ENCODE peak calls at places on chromosomes 16 and 17, in seven cellular contexts. T is Right ventricle myocardium superior; S is cardiac fibroblast; I is ELR; N is activated CD4-positive, alpha-beta T cell treated with anti-CD3 and anti-CD28 coated beads for 24 hours; Y is left lung; B is NCI-H1436. H is an unnamed sample.

GRCh38 chr17:65697661-65698060 is 136.2 kb upstream of the AXIN2 start:
- DNase-seq in S (no peak), N (no peak), B (no peak), Y (no peak), I (no peak), T (no peak), H (no peak)

GRCh38 chr16:11063432-11064201 is 119.3 kb downstream of the CLEC16A start:
- DNase-seq in T (no peak), Y (no peak), I (no peak), S (no peak), B (no peak), N (no peak), H (no peak)

GRCh38 chr17:69725125-69725524 is 310.6 kb downstream of the MAP2K6 start:
- DNase-seq in B (no peak), T (no peak), S (no peak), I (no peak), Y (no peak), N (no peak), H (no peak)

GRCh38 chr17:36578671-36579070 is 13.0 kb upstream of the DHRS11 start:
- DNase-seq in S (peak; percentile 12), B (no peak), T (no peak), Y (no peak), N (no peak), I (no peak), H (peak; percentile 16)

GRCh38 chr17:7838291-7839075 is 4.5 kb downstream of the KDM6B start:
- DNase-seq in S (peak; percentile 93), B (peak; percentile 57), T (no peak), I (peak; percentile 49), N (no peak), Y (no peak), H (peak; percentile 89)

GRCh38 chr17:59845595-59846390 is 47.0 kb downstream of the TUBD1 start:
- DNase-seq in T (no peak), S (peak; percentile 78), B (peak; percentile 95), I (peak; percentile 72), N (no peak), Y (no peak), H (no peak)

GRCh38 chr16:31216552-31217530 is at the start of gene PYDC1:
- DNase-seq in Y (peak; percentile 87), N (no peak), T (peak; percentile 56), B (no peak), S (no peak), I (no peak), H (no peak)

GRCh38 chr16:75282811-75283281 is 31.4 kb upstream of the BCAR1 start:
- DNase-seq in T (no peak), B (peak; percentile 21), I (peak; percentile 52), S (no peak), N (no peak), Y (no peak), H (no peak)

GRCh38 chr17:181213-182163 is at the start of gene DOC2B:
- DNase-seq in I (no peak), S (peak; percentile 26), N (peak; percentile 12), B (peak; percentile 35), T (peak; percentile 77), Y (peak; percentile 93), H (peak; percentile 74)

GRCh38 chr17:49990921-49991320 is 4.1 kb downstream of the DLX3 start:
- DNase-seq in T (no peak), I (no peak), N (no peak), S (no peak), Y (no peak), B (no peak), H (no peak)